ENCODE peak calls at places on chromosomes 6 and 20, in ten cellular contexts. Q is activated naive CD8-positive, alpha-beta T cell treated with anti-CD3 and anti-CD28 coated beads, Interleukin-2, amount 50 U/mL, for 24 hours; F is cardiac fibroblast; O is Peyer's patch; N is GM23248; V is A172; S is ovary; H is CD4-positive, alpha-beta T cell; R is SK-MEL-5; B is occipital lobe. X is an unnamed sample.

GRCh38 chr20:4569092-4569491 is 152.6 kb upstream of the PRND start:
- DNase-seq in Q (no peak), F (no peak), O (no peak), N (no peak), V (no peak), S (no peak), H (no peak), R (no peak), B (no peak), X (no peak)

GRCh38 chr6:27157461-27158315 is 89.8 kb upstream of the PRSS16 start:
- DNase-seq in Q (peak), F (peak), O (peak), N (peak), V (peak), S (peak), H (peak), R (peak), B (peak), X (no peak)

GRCh38 chr20:64106981-64107735 is at the start of gene NPBWR2:
- DNase-seq in Q (peak), F (no peak), O (no peak), N (no peak), V (no peak), S (no peak), H (no peak), R (no peak), B (no peak), X (no peak)

GRCh38 chr6:13012271-13012670 is 295.7 kb downstream of the PHACTR1 start:
- DNase-seq in Q (no peak), F (no peak), O (no peak), N (no peak), V (no peak), S (no peak), H (no peak), R (no peak), B (no peak), X (no peak)

GRCh38 chr6:17202526-17202925 is 78.6 kb upstream of the RBM24 start:
- DNase-seq in Q (no peak), F (no peak), O (no peak), N (no peak), V (no peak), S (no peak), H (no peak), R (no peak), B (no peak), X (peak)

GRCh38 chr6:32070814-32071466 is 32.7 kb downstream of the CYP21A2 start:
- DNase-seq in Q (no peak), F (peak), O (no peak), N (no peak), V (no peak), S (no peak), H (no peak), R (no peak), B (peak), X (no peak)

GRCh38 chr20:35891375-35891774 is 62.9 kb downstream of the SCAND1 start:
- DNase-seq in Q (no peak), F (no peak), O (no peak), N (peak), V (no peak), S (no peak), H (no peak), R (no peak), B (no peak), X (no peak)

GRCh38 chr20:22333885-22334545 is 250.4 kb downstream of the FOXA2 start:
- DNase-seq in Q (peak), F (peak), O (peak), N (peak), V (peak), S (no peak), H (no peak), R (peak), B (no peak), X (peak)

GRCh38 chr20:58481541-58482021 is 33.6 kb downstream of the APCDD1L start:
- DNase-seq in Q (peak), F (peak), O (no peak), N (peak), V (no peak), S (no peak), H (peak), R (peak), B (no peak), X (no peak)

GRCh38 chr20:11302436-11302835 is 615.3 kb upstream of the BTBD3 start:
- DNase-seq in Q (no peak), F (no peak), O (no peak), N (peak), V (no peak), S (no peak), H (no peak), R (no peak), B (no peak), X (no peak)

GRCh38 chr20:15005300-15005986 is 668.0 kb upstream of the FLRT3 start:
- DNase-seq in Q (no peak), F (peak), O (no peak), N (no peak), V (no peak), S (no peak), H (no peak), R (no peak), B (no peak), X (no peak)

GRCh38 chr6:113879186-113880096 is 22.3 kb downstream of the MARCKS start:
- DNase-seq in Q (no peak), F (peak), O (no peak), N (peak), V (peak), S (peak), H (no peak), R (peak), B (no peak), X (no peak)

X was measured in skeletal muscle cell.